ENCODE peak calls at places on chromosomes 5 and 9, in five cellular contexts. Y, M, S, K and H are unnamed samples.

GRCh38 chr5:61286446-61287132 is 45.5 kb upstream of the ZSWIM6 start:
- DNase-seq in Y (no peak), M (no peak), S (no peak), K (no peak), H (no peak)

GRCh38 chr9:19410594-19410993 is 1.8 kb downstream of the ACER2 start:
- DNase-seq in Y (no peak), M (no peak), S (no peak), K (no peak), H (no peak)

GRCh38 chr5:149160291-149160787 is 19.0 kb downstream of the ABLIM3 start:
- DNase-seq in Y (no peak), M (no peak), S (no peak), K (no peak), H (no peak)

GRCh38 chr5:24621809-24622208 is 23.0 kb downstream of the CDH10 start:
- DNase-seq in Y (peak), M (no peak), S (peak), K (no peak), H (no peak)

GRCh38 chr9:3873818-3874217 is 348.0 kb upstream of the RFX3 start:
- DNase-seq in Y (peak), M (no peak), S (no peak), K (no peak), H (no peak)

GRCh38 chr5:142000709-142001484 is 11.9 kb downstream of the GNPDA1 start:
- DNase-seq in Y (peak), M (no peak), S (no peak), K (no peak), H (peak)

GRCh38 chr5:17186271-17186670 is 31.2 kb upstream of the BASP1 start:
- DNase-seq in Y (no peak), M (no peak), S (no peak), K (no peak), H (no peak)

GRCh38 chr5:74833537-74834266 is 32.5 kb downstream of the FAM169A start:
- DNase-seq in Y (no peak), M (no peak), S (no peak), K (no peak), H (no peak)

GRCh38 chr9:130997925-130998595 is 10.9 kb upstream of the LAMC3 start:
- DNase-seq in Y (peak), M (peak), S (peak), K (peak), H (peak)

GRCh38 chr9:136694163-136694864 is 7.1 kb upstream of the AGPAT2 start:
- DNase-seq in Y (peak), M (peak), S (no peak), K (peak), H (peak)

GRCh38 chr5:54624671-54625583 is 107.4 kb downstream of the SNX18 start:
- DNase-seq in Y (peak), M (no peak), S (no peak), K (no peak), H (no peak)

GRCh38 chr5:9456435-9457042 is 89.3 kb downstream of the SEMA5A start:
- DNase-seq in Y (no peak), M (no peak), S (no peak), K (no peak), H (no peak)

GRCh38 chr9:121662896-121663580 is 11.6 kb downstream of the DAB2IP start:
- DNase-seq in Y (no peak), M (no peak), S (no peak), K (no peak), H (no peak)

GRCh38 chr5:148140846-148141245 is 27.5 kb upstream of the SPINK14 start:
- DNase-seq in Y (no peak), M (no peak), S (no peak), K (no peak), H (no peak)

GRCh38 chr5:51651889-51652288 is 268.6 kb downstream of the ISL1 start:
- DNase-seq in Y (peak), M (no peak), S (no peak), K (no peak), H (no peak)

GRCh38 chr9:21482213-21482612 is at the start of gene IFNE:
- DNase-seq in Y (no peak), M (no peak), S (no peak), K (no peak), H (no peak)

GRCh38 chr5:148697177-148697820 is 43.0 kb upstream of the HTR4 start:
- DNase-seq in Y (peak), M (no peak), S (no peak), K (no peak), H (no peak)

GRCh38 chr9:95725045-95725444 is 150.4 kb upstream of the ERCC6L2 start:
- DNase-seq in Y (no peak), M (no peak), S (no peak), K (no peak), H (no peak)

GRCh38 chr9:89440951-89441654 is 56.8 kb downstream of the SEMA4D start:
- DNase-seq in Y (no peak), M (peak), S (no peak), K (no peak), H (no peak)

GRCh38 chr5:137090151-137090550 is 409.0 kb downstream of the SPOCK1 start:
- DNase-seq in Y (no peak), M (no peak), S (no peak), K (no peak), H (no peak)

GRCh38 chr5:106267256-106267655 is 1403.5 kb downstream of the EFNA5 start:
- DNase-seq in Y (no peak), M (no peak), S (no peak), K (no peak), H (no peak)

GRCh38 chr5:132055808-132056609 is 4.4 kb upstream of the IL3 start:
- DNase-seq in Y (no peak), M (peak), S (no peak), K (peak), H (peak)

GRCh38 chr9:16869961-16870605 is 387 bp downstream of the BNC2 start:
- DNase-seq in Y (peak), M (no peak), S (no peak), K (no peak), H (no peak)

GRCh38 chr5:133241179-133241728 is 189.4 kb downstream of the HSPA4 start:
- DNase-seq in Y (no peak), M (peak), S (no peak), K (no peak), H (no peak)

GRCh38 chr5:157273131-157273556 is 7.2 kb downstream of the CYFIP2 start:
- DNase-seq in Y (no peak), M (no peak), S (no peak), K (no peak), H (no peak)

GRCh38 chr5:122775713-122776084 is 819 bp downstream of the SNX2 start:
- DNase-seq in Y (peak), M (no peak), S (no peak), K (no peak), H (no peak)

GRCh38 chr9:79763861-79764260 is 192.1 kb downstream of the TLE4 start:
- DNase-seq in Y (peak), M (no peak), S (no peak), K (no peak), H (no peak)

GRCh38 chr5:170757669-170758068 is 25.9 kb upstream of the GABRP start:
- DNase-seq in Y (no peak), M (no peak), S (no peak), K (no peak), H (no peak)

GRCh38 chr9:15280647-15281046 is 26.4 kb downstream of the TTC39B start:
- DNase-seq in Y (no peak), M (no peak), S (no peak), K (no peak), H (no peak)

GRCh38 chr5:112012112-112012511 is 255.1 kb upstream of the NREP start:
- DNase-seq in Y (peak), M (no peak), S (no peak), K (no peak), H (no peak)

GRCh38 chr5:150519560-150519945 is 11.6 kb downstream of the NDST1 start:
- DNase-seq in Y (no peak), M (no peak), S (no peak), K (no peak), H (no peak)

GRCh38 chr5:13613621-13614020 is 330.9 kb downstream of the DNAH5 start:
- DNase-seq in Y (no peak), M (no peak), S (no peak), K (no peak), H (no peak)

GRCh38 chr5:155728857-155729683 is 597.9 kb upstream of the SGCD start:
- DNase-seq in Y (no peak), M (no peak), S (no peak), K (no peak), H (peak)

GRCh38 chr5:18764161-18764560 is 1129.9 kb downstream of the TAF11L14 start:
- DNase-seq in Y (no peak), M (no peak), S (no peak), K (no peak), H (no peak)

GRCh38 chr5:161421067-161421466 is 125.5 kb downstream of the GABRB2 start:
- DNase-seq in Y (no peak), M (no peak), S (no peak), K (no peak), H (no peak)

GRCh38 chr5:135662683-135663082 is 83.9 kb upstream of the CXCL14 start:
- DNase-seq in Y (no peak), M (no peak), S (no peak), K (no peak), H (no peak)

DNA sequence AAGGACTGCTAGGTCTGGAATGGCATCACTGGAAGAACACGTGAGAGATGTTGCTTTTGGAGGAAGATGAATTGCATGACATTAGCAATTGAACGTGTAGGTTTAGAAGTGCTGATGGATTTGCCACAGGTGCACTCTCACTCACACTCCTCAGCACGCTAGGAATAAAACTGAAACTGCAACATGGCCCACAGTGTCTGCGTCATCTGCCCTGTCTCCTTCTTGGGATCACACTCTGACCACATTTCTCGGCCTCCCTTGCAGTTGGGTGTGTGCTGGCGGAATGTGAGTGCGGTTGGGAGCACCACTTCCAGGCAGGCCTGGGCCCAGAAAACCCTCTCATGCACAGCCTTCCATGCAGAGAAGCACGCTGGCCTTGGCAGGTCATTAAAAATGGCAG is 152.8 kb upstream of the LHFPL2 start:
- DNase-seq in Y (no peak), M (no peak), S (no peak), K (no peak), H (no peak)
- TF ChIP-seq CTCF in Y (no peak), M (no peak), S (no peak), K (no peak), H (no peak)

DNA sequence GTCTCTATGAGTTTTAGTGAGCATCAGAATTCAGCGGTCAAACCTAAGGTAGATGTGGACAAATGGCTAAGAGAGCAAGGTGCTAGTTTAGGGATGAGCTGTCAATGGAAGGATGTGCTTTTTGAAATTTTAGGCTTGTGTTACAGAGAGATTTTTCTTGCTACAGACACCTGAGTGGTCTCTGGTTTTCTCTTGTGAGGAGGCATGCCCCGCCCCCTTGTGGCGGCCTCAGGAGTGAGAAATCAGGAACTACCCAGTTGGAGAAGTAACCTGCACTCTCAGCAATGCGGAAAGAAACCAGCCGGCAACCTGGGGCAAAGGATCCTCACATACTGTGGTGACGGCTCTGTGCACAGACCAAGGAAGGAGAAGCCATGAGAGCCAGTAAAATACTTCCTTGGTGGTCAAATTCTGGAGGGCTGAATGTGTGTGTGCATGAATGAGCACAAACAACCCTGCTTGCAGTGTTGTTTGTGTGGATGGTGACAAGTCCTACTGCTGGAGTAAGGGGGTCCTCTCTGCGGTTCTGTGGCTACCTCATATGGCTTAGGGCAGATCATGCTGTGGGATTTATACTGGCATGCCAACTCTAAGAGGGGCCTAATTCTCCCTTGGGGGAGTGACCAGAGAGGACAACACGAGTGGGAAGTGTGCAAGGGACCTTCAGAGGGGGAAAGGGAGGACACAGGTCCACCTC is 16.7 kb upstream of the HSD17B4 start:
- DNase-seq in Y (peak), M (peak), S (peak), K (peak), H (peak)
- TF ChIP-seq CTCF in Y (peak), M (peak), S (no peak), K (no peak), H (peak)

GRCh38 chr9:88388886-88389617 is 808 bp downstream of the SPIN1 start:
- DNase-seq in Y (peak), M (peak), S (peak), K (peak), H (peak)

GRCh38 chr9:88387035-88387732 is 1.1 kb upstream of the SPIN1 start:
- DNase-seq in Y (peak), M (peak), S (peak), K (no peak), H (peak)

GRCh38 chr9:88387733-88388202 is 476 bp upstream of the SPIN1 start:
- DNase-seq in Y (peak), M (peak), S (no peak), K (no peak), H (peak)

GRCh38 chr9:88390371-88390990 is 2.2 kb downstream of the SPIN1 start:
- DNase-seq in Y (no peak), M (no peak), S (no peak), K (no peak), H (no peak)

GRCh38 chr9:88388203-88388885 is at the start of gene SPIN1:
- DNase-seq in Y (peak), M (peak), S (peak), K (peak), H (peak)
- TF ChIP-seq CTCF in Y (peak), M (no peak), S (peak), K (no peak), H (peak)

GRCh38 chr5:162786234-162786633 is 651.2 kb upstream of the CCNG1 start:
- DNase-seq in Y (no peak), M (no peak), S (no peak), K (no peak), H (no peak)
- TF ChIP-seq CTCF in Y (no peak), M (no peak), S (no peak), K (no peak), H (no peak)

GRCh38 chr5:179261301-179262125 is 83.7 kb downstream of the ADAMTS2 start:
- DNase-seq in Y (peak), M (no peak), S (no peak), K (no peak), H (peak)
- TF ChIP-seq CTCF in Y (peak), M (no peak), S (no peak), K (no peak), H (no peak)